ENCODE peak calls at places on chromosomes 12 and 14, in nine cellular contexts. H is H1, V is NT2/D1, S is fibroblast of lung, B is astrocyte, Q is SK-N-SH, T is IMR-90, A is neuronal stem cell, Y is neural progenitor cell. G is an unnamed sample.

GRCh38 chr14:31070431-31070830 is 44.3 kb upstream of the STRN3 start:
- DNase-seq in B (peak; percentile 99), Y (no peak), T (peak; percentile 93), Q (no peak), V (no peak), S (peak; percentile 99), A (no peak), H (no peak), G (peak; percentile 91)

GRCh38 chr12:7061138-7061537 is 620 bp downstream of the C1S start:
- DNase-seq in Y (no peak), Q (no peak), V (no peak), A (no peak), H (no peak), T (no peak), B (no peak), S (no peak), G (no peak)

GRCh38 chr14:78595797-78596196 is 425.6 kb downstream of the NRXN3 start:
- DNase-seq in V (peak; percentile 2), S (no peak), T (no peak), H (no peak), Q (peak; percentile 27), B (no peak), Y (peak; percentile 48), A (peak; percentile 5), G (no peak)

GRCh38 chr14:54864526-54864925 is 38.1 kb downstream of the GCH1 start:
- DNase-seq in T (no peak), H (no peak), Y (no peak), A (no peak), Q (no peak), V (no peak), B (no peak), S (no peak), G (peak; percentile 77)

GRCh38 chr14:30786701-30787100 is 87.7 kb upstream of the COCH start:
- DNase-seq in B (no peak), V (no peak), Q (no peak), Y (no peak), H (no peak), S (no peak), A (no peak), T (no peak), G (no peak)

GRCh38 chr12:11026118-11026517 is 3.7 kb upstream of the TAS2R19 start:
- DNase-seq in V (peak; percentile 66), S (no peak), Y (peak; percentile 4), T (no peak), H (peak; percentile 27), B (no peak), Q (no peak), A (no peak), G (no peak)

GRCh38 chr12:113299619-113300237 is 35.2 kb downstream of the SLC8B1 start:
- DNase-seq in Q (peak; percentile 69), S (peak; percentile 87), T (peak; percentile 73), B (peak; percentile 79), V (peak; percentile 73), H (peak; percentile 49), A (no peak), Y (peak; percentile 68), G (peak; percentile 83)

GRCh38 chr14:68966872-68967301 is 12.2 kb downstream of the ACTN1 start:
- DNase-seq in S (no peak), V (no peak), B (no peak), H (no peak), Y (no peak), T (no peak), A (no peak), Q (peak; percentile 81), G (no peak)

GRCh38 chr12:68498736-68499135 is 112.0 kb upstream of the RAP1B start:
- DNase-seq in T (no peak), A (no peak), B (no peak), H (no peak), S (no peak), Y (no peak), Q (no peak), V (no peak), G (no peak)

GRCh38 chr14:105492051-105492965 is 1.3 kb downstream of the TEDC1 start:
- DNase-seq in Q (no peak), B (no peak), T (no peak), V (no peak), Y (no peak), A (no peak), H (no peak), S (no peak), G (no peak)

GRCh38 chr14:91872517-91873470 is 5.5 kb upstream of the TC2N start:
- DNase-seq in Y (no peak), B (no peak), A (no peak), V (no peak), Q (no peak), S (peak; percentile 45), T (peak; percentile 83), H (no peak), G (no peak)

GRCh38 chr12:51821423-51822260 is 26.9 kb downstream of the FIGNL2 start:
- DNase-seq in H (no peak), A (no peak), Q (no peak), V (no peak), S (no peak), B (no peak), Y (peak; percentile 66), T (no peak), G (no peak)

GRCh38 chr12:111063296-111064026 is 143.1 kb upstream of the MYL2 start:
- DNase-seq in V (no peak), Q (no peak), B (peak; percentile 47), T (no peak), Y (no peak), S (peak; percentile 62), A (no peak), H (no peak), G (no peak)

GRCh38 chr12:130646690-130647089 is 69.4 kb downstream of the RIMBP2 start:
- DNase-seq in Q (no peak), V (no peak), A (no peak), T (no peak), S (no peak), H (no peak), B (no peak), Y (no peak), G (no peak)

GRCh38 chr14:23351681-23352505 is 794 bp downstream of the SLC22A17 start:
- DNase-seq in T (no peak), B (no peak), V (no peak), H (no peak), S (peak; percentile 12), Q (peak; percentile 93), A (peak; percentile 41), Y (peak; percentile 74), G (peak; percentile 47)
- H3K9ac ChIP-seq in T (peak overlapping the region; percentile 68), B (peak overlapping the region; percentile 74), V (peak overlapping the region; percentile 84), H (no peak overlapping the region), S (peak overlapping the region; percentile 41), Q (peak overlapping the region; percentile 49), A (peak overlapping the region; percentile 99), Y (no peak overlapping the region), G (peak overlapping the region; percentile 46)

GRCh38 chr12:57511588-57512325 is 8.6 kb downstream of the DDIT3 start:
- DNase-seq in Q (no peak), A (no peak), B (no peak), S (no peak), V (no peak), H (no peak), Y (no peak), T (no peak), G (no peak)
- H3K36me3 ChIP-seq in Q (peaks cover 39% of the 10 kb centered on the region), A (peaks cover 41% of the 10 kb centered on the region), B (peaks cover 48% of the 10 kb centered on the region), S (peaks cover 22% of the 10 kb centered on the region), V (peaks cover 80% of the 10 kb centered on the region), H (peaks cover 81% of the 10 kb centered on the region), Y (peaks cover 14% of the 10 kb centered on the region), T (peaks cover 67% of the 10 kb centered on the region), G (peaks cover 76% of the 10 kb centered on the region)

DNA sequence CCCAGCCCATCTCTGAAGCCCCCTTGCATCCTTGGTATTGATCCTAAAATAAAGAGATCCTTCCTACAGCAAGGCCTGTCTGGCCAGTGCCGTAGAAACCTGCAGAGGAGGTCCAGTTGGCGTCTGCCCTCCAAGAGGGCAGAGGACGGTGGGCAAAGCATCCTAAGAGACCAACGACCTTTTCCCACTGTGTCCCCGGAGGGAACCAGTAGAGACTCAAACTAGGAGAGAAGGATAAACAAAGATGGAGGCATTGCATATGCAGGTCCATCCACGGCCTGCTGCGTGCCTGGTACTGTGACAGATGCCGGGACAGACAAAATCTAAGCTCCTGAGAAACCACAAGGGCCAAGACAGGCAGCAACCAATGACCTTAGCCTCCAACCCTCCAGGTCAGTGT is 3.8 kb downstream of the NCKAP5L start:
- DNase-seq in S (no peak), Y (no peak), V (no peak), A (no peak), T (no peak), Q (no peak), H (no peak), B (no peak), G (no peak)
- H3K9ac ChIP-seq in S (no peak overlapping the region), Y (no peak overlapping the region), V (no peak overlapping the region), A (no peak overlapping the region), T (no peak overlapping the region), Q (no peak overlapping the region), H (no peak overlapping the region), B (peak overlapping the region; percentile 87), G (peak overlapping the region; percentile 76)

DNA sequence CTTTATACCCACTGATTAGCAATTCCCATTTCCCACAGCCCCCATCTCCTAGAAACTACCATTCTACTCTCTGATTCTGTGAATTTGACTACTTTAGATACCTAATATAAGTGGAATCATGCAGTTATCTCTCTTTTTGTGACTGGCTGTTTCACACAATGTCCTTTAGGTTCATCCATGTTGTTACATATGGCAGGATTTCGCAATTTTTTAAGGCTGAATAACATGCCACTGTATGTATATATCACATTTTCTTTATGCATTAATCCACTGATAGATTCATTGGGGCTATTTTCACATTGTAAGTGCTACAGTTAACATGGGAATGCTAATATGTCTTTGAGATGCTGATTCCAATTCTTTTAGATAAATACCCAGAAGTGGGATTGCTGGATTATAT is 11.8 kb upstream of the TBK1 start:
- DNase-seq in B (no peak), V (no peak), Y (no peak), Q (no peak), S (no peak), H (no peak), T (no peak), A (no peak), G (no peak)
- H3K36me3 ChIP-seq in B (peaks cover 74% of the 10 kb centered on the region), V (peaks cover 76% of the 10 kb centered on the region), Y (peaks cover 29% of the 10 kb centered on the region), Q (peaks cover 82% of the 10 kb centered on the region), S (peaks cover 13% of the 10 kb centered on the region), H (peaks cover 98% of the 10 kb centered on the region), T (peaks cover 47% of the 10 kb centered on the region), A (peaks cover 32% of the 10 kb centered on the region), G (peaks cover 100% of the 10 kb centered on the region)

GRCh38 chr12:71230542-71230941 is 72.7 kb upstream of the TSPAN8 start:
- DNase-seq in S (no peak), A (no peak), T (no peak), B (no peak), Y (no peak), Q (no peak), H (no peak), V (no peak), G (no peak)

GRCh38 chr12:71237128-71237527 is 79.3 kb upstream of the TSPAN8 start:
- DNase-seq in S (no peak), A (no peak), B (no peak), H (no peak), Y (no peak), Q (no peak), V (no peak), T (no peak), G (no peak)

GRCh38 chr12:71240941-71241340 is 83.1 kb upstream of the TSPAN8 start:
- DNase-seq in Y (no peak), H (no peak), T (no peak), V (no peak), A (no peak), S (peak; percentile 51), B (peak; percentile 43), Q (no peak), G (no peak)

GRCh38 chr12:71233083-71233482 is 75.3 kb upstream of the TSPAN8 start:
- DNase-seq in T (no peak), S (no peak), A (no peak), V (no peak), Y (no peak), B (no peak), H (no peak), Q (no peak), G (no peak)

GRCh38 chr12:71236133-71236660 is 78.4 kb upstream of the TSPAN8 start:
- DNase-seq in Q (peak; percentile 8), Y (no peak), S (no peak), V (no peak), B (no peak), T (no peak), A (no peak), H (no peak), G (no peak)
- H3K9ac ChIP-seq in Q (no peak overlapping the region), Y (no peak overlapping the region), S (no peak overlapping the region), V (no peak overlapping the region), B (no peak overlapping the region), T (no peak overlapping the region), A (no peak overlapping the region), H (no peak overlapping the region), G (no peak overlapping the region)

G was measured in adipocyte.